ENCODE peak calls at places on chromosomes 1 and 21, in four cellular contexts. K is HFF-Myc, Q is body of pancreas, I is fibroblast of lung. D is an unnamed sample.

GRCh38 chr21:36753556-36753955 is 54.6 kb downstream of the SIM2 start:
- DNase-seq in K (no peak), Q (no peak), I (peak; percentile 94), D (peak; percentile 22)

GRCh38 chr1:31669786-31670582 is 25.3 kb upstream of the PEF1 start:
- DNase-seq in K (no peak), Q (peak; percentile 90), I (peak; percentile 62), D (no peak)

GRCh38 chr21:42132183-42132582 is 61.1 kb downstream of the UMODL1 start:
- DNase-seq in K (no peak), Q (no peak), I (no peak), D (no peak)

GRCh38 chr1:184811439-184812111 is 56.9 kb upstream of the EDEM3 start:
- DNase-seq in K (no peak), Q (peak; percentile 29), I (no peak), D (no peak)

GRCh38 chr1:205693421-205693991 is 13.2 kb upstream of the SLC45A3 start:
- DNase-seq in K (no peak), Q (no peak), I (no peak), D (no peak)

GRCh38 chr1:209513226-209513625 is 70.3 kb upstream of the CAMK1G start:
- DNase-seq in K (peak; percentile 12), Q (no peak), I (peak; percentile 28), D (no peak)

GRCh38 chr1:245566952-245567351 is 412.2 kb downstream of the KIF26B start:
- DNase-seq in K (peak; percentile 14), Q (no peak), I (peak; percentile 56), D (no peak)

GRCh38 chr1:92446990-92447681 is 39.6 kb downstream of the GFI1 start:
- DNase-seq in K (no peak), Q (no peak), I (peak; percentile 58), D (no peak)

GRCh38 chr1:218521414-218522169 is 176.5 kb downstream of the TGFB2 start:
- DNase-seq in K (peak; percentile 31), Q (peak; percentile 54), I (no peak), D (no peak)

GRCh38 chr1:76802094-76802493 is 65.2 kb upstream of the ST6GALNAC5 start:
- DNase-seq in K (no peak), Q (no peak), I (no peak), D (no peak)

GRCh38 chr1:29586991-29587745 is 350.8 kb downstream of the PTPRU start:
- DNase-seq in K (no peak), Q (no peak), I (peak; percentile 69), D (no peak)

GRCh38 chr1:36703526-36704208 is 221.0 kb upstream of the CSF3R start:
- DNase-seq in K (peak; percentile 21), Q (peak; percentile 80), I (peak; percentile 31), D (no peak)

GRCh38 chr1:6330410-6330827 is 63.1 kb downstream of the ACOT7 start:
- DNase-seq in K (peak; percentile 22), Q (no peak), I (peak; percentile 88), D (no peak)

GRCh38 chr1:183778006-183778405 is 26.9 kb upstream of the RGL1 start:
- DNase-seq in K (no peak), Q (no peak), I (no peak), D (no peak)

GRCh38 chr1:183778568-183779433 is 26.1 kb upstream of the RGL1 start:
- DNase-seq in K (no peak), Q (no peak), I (no peak), D (no peak)

GRCh38 chr1:183776731-183777130 is 28.2 kb upstream of the RGL1 start:
- DNase-seq in K (no peak), Q (no peak), I (peak; percentile 65), D (no peak)

GRCh38 chr1:183774938-183775337 is 30.0 kb upstream of the RGL1 start:
- DNase-seq in K (no peak), Q (no peak), I (no peak), D (no peak)

DNA sequence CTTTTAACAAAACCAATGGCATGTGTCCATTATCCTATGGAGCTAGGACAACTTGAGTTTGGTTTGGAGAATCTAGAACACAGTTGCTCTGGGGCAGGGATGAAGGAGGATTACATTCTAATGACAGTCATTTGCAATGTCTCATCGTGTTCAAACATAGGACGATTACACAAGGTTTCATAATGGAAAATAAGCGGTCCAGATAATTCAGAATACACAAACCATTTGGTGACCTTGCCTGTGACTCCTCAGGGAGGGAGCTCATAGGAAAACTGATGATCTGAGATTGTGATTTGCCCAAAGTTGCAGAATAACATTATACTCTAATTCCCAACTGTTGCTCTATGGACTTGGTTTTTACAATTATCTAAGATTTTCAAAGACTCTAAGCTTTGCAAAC is 27.6 kb upstream of the RGL1 start:
- DNase-seq in K (no peak), Q (no peak), I (no peak), D (no peak)
- H3K4me3 ChIP-seq in K (no peak overlapping the region), Q (no peak overlapping the region), I (no peak overlapping the region), D (no peak overlapping the region)

DNA sequence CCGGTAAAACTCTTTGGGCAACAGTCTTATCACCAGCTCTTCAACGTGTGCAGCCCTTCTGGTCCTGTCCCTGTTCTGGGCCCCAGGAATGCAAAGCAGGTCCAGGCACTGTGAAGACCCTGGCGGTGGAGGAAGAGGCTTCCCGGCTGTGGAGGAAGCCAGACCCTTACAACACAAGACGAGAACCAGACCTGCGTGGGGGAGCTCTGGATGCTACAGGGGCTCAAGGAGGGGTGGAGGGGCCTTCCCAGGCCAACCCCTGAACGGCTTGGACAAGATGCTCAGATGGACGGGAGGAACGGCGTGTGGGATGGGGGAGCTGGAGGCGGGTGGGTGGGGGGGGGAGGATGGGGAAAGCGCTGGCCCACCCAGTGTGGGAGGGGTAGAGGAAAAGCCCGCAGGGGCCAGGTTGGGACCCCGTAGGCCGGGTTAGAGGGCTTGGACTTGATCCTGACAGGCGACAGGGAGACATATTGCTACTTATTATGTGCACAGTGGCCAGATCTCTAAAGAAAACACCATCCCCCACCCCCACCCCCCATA is 5.1 kb upstream of the OLIG2 start:
- DNase-seq in K (no peak), Q (no peak), I (no peak), D (no peak)
- TF ChIP-seq CTCF in K (no peak), Q (no peak), I (no peak), D (no peak)

GRCh38 chr1:110390692-110391232 is at the start of gene SLC16A4:
- DNase-seq in K (peak; percentile 52), Q (no peak), I (peak; percentile 86), D (no peak)

GRCh38 chr1:110393691-110394564 is 3.1 kb upstream of the SLC16A4 start:
- DNase-seq in K (peak; percentile 43), Q (no peak), I (peak; percentile 85), D (peak; percentile 99)

GRCh38 chr1:110387048-110387748 is 3.6 kb downstream of the SLC16A4 start:
- DNase-seq in K (no peak), Q (no peak), I (no peak), D (no peak)

GRCh38 chr1:110393286-110393685 is 2.5 kb upstream of the SLC16A4 start:
- DNase-seq in K (no peak), Q (no peak), I (no peak), D (no peak)

GRCh38 chr1:110390096-110390495 is 730 bp downstream of the SLC16A4 start:
- DNase-seq in K (no peak), Q (peak; percentile 16), I (peak; percentile 85), D (no peak)
- H3K4me3 ChIP-seq in K (peak overlapping the region; percentile 38), Q (no peak overlapping the region), I (peak overlapping the region; percentile 28), D (peak overlapping the region; percentile 58)

DNA sequence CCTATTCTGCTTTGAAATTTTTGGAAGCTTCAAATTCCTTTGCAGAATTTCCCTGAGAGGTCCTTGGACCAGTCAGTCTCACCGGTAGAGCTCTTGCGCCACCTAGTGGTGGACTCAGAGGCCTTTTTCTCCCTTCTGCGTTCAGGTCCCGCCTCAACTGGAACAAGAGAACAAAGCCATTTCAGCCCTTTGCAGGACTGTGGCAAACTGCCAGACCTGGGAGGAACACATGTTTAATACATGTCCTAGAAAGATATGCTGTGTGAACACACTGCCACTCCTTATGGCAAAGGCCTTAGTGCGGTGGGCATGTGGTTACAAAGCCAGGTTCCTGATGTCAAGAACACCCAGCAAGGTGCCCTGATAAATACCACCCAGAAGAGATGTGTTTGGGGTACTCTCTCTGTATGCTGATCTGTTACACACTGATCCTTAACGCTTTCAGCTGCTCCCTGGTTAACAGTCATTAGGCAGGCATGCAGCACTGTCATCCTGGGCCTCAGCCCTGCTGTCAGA is 82.2 kb upstream of the SSX2IP start:
- DNase-seq in K (peak; percentile 82), Q (peak; percentile 87), I (peak; percentile 68), D (no peak)
- TF ChIP-seq CTCF in K (peak; percentile 95), Q (peak; percentile 92), I (peak; percentile 96), D (peak; percentile 92)